ENCODE peak calls at places on chromosomes 6 and 20, in ten cellular contexts. One of them, this sample, is unnamed. For H3K9me3, the result is how much of the 10 kb centered on the place peaks cover.

GRCh38 chr20:36431604-36432003 is 109.7 kb upstream of the MYL9 start:
- DNase-seq in spleen: no peak
- DNase-seq in H1: no peak
- DNase-seq in prostate gland: no peak
- DNase-seq in stomach: no peak
- DNase-seq in Panc1: no peak
- DNase-seq in sigmoid colon: no peak
- DNase-seq in upper lobe of left lung: no peak
- DNase-seq in breast epithelium: no peak
- DNase-seq in HepG2: no peak
- DNase-seq in this sample: no peak

GRCh38 chr6:159691133-159691962 is 1.7 kb downstream of the SOD2 start:
- DNase-seq in spleen: no peak
- DNase-seq in H1: no peak
- DNase-seq in prostate gland: peak
- DNase-seq in stomach: no peak
- DNase-seq in Panc1: peak
- DNase-seq in sigmoid colon: no peak
- DNase-seq in upper lobe of left lung: no peak
- DNase-seq in breast epithelium: no peak
- DNase-seq in HepG2: peak
- DNase-seq in this sample: no peak

GRCh38 chr6:101400341-101400740 is 6.8 kb downstream of the GRIK2 start:
- DNase-seq in spleen: no peak
- DNase-seq in H1: no peak
- DNase-seq in prostate gland: no peak
- DNase-seq in stomach: no peak
- DNase-seq in Panc1: no peak
- DNase-seq in sigmoid colon: no peak
- DNase-seq in upper lobe of left lung: no peak
- DNase-seq in breast epithelium: no peak
- DNase-seq in HepG2: no peak
- DNase-seq in this sample: no peak

GRCh38 chr20:57654363-57654997 is 34.3 kb upstream of the ZBP1 start:
- DNase-seq in spleen: peak
- DNase-seq in H1: peak
- DNase-seq in prostate gland: peak
- DNase-seq in stomach: peak
- DNase-seq in Panc1: peak
- DNase-seq in sigmoid colon: peak
- DNase-seq in upper lobe of left lung: peak
- DNase-seq in breast epithelium: peak
- DNase-seq in HepG2: peak
- DNase-seq in this sample: peak

GRCh38 chr6:127069659-127070279 is 48.7 kb upstream of the RSPO3 start:
- DNase-seq in spleen: no peak
- DNase-seq in H1: no peak
- DNase-seq in prostate gland: no peak
- DNase-seq in stomach: no peak
- DNase-seq in Panc1: no peak
- DNase-seq in sigmoid colon: no peak
- DNase-seq in upper lobe of left lung: no peak
- DNase-seq in breast epithelium: no peak
- DNase-seq in HepG2: peak
- DNase-seq in this sample: no peak

GRCh38 chr6:71706523-71706922 is 179.8 kb upstream of the RIMS1 start:
- DNase-seq in spleen: no peak
- DNase-seq in H1: no peak
- DNase-seq in prostate gland: no peak
- DNase-seq in stomach: no peak
- DNase-seq in Panc1: no peak
- DNase-seq in sigmoid colon: no peak
- DNase-seq in upper lobe of left lung: no peak
- DNase-seq in breast epithelium: no peak
- DNase-seq in HepG2: no peak
- DNase-seq in this sample: no peak

GRCh38 chr20:7085448-7085847 is 318.0 kb downstream of the BMP2 start:
- DNase-seq in spleen: no peak
- DNase-seq in H1: no peak
- DNase-seq in prostate gland: no peak
- DNase-seq in stomach: no peak
- DNase-seq in Panc1: no peak
- DNase-seq in sigmoid colon: no peak
- DNase-seq in upper lobe of left lung: peak
- DNase-seq in breast epithelium: no peak
- DNase-seq in HepG2: no peak
- DNase-seq in this sample: no peak

GRCh38 chr6:55925292-55925691 is 49.9 kb upstream of the BMP5 start:
- DNase-seq in spleen: no peak
- DNase-seq in H1: no peak
- DNase-seq in prostate gland: no peak
- DNase-seq in stomach: no peak
- DNase-seq in Panc1: peak
- DNase-seq in sigmoid colon: no peak
- DNase-seq in upper lobe of left lung: no peak
- DNase-seq in breast epithelium: no peak
- DNase-seq in HepG2: no peak
- DNase-seq in this sample: no peak

GRCh38 chr20:53867741-53868351 is 202.5 kb downstream of the BCAS1 start:
- DNase-seq in spleen: no peak
- DNase-seq in H1: no peak
- DNase-seq in prostate gland: peak
- DNase-seq in stomach: no peak
- DNase-seq in Panc1: no peak
- DNase-seq in sigmoid colon: no peak
- DNase-seq in upper lobe of left lung: no peak
- DNase-seq in breast epithelium: no peak
- DNase-seq in HepG2: no peak
- DNase-seq in this sample: no peak

GRCh38 chr20:53866787-53867740 is 203.3 kb downstream of the BCAS1 start:
- DNase-seq in spleen: no peak
- DNase-seq in H1: no peak
- DNase-seq in prostate gland: no peak
- DNase-seq in stomach: no peak
- DNase-seq in Panc1: no peak
- DNase-seq in sigmoid colon: no peak
- DNase-seq in upper lobe of left lung: no peak
- DNase-seq in breast epithelium: no peak
- DNase-seq in HepG2: peak
- DNase-seq in this sample: no peak

GRCh38 chr20:53869466-53870258 is 200.7 kb downstream of the BCAS1 start:
- DNase-seq in spleen: no peak
- DNase-seq in H1: no peak
- DNase-seq in prostate gland: peak
- DNase-seq in stomach: peak
- DNase-seq in Panc1: peak
- DNase-seq in sigmoid colon: peak
- DNase-seq in upper lobe of left lung: peak
- DNase-seq in breast epithelium: peak
- DNase-seq in HepG2: peak
- DNase-seq in this sample: no peak

GRCh38 chr20:53870426-53871199 is 199.8 kb downstream of the BCAS1 start:
- DNase-seq in spleen: no peak
- DNase-seq in H1: no peak
- DNase-seq in prostate gland: no peak
- DNase-seq in stomach: no peak
- DNase-seq in Panc1: no peak
- DNase-seq in sigmoid colon: no peak
- DNase-seq in upper lobe of left lung: no peak
- DNase-seq in breast epithelium: no peak
- DNase-seq in HepG2: no peak
- DNase-seq in this sample: no peak

DNA sequence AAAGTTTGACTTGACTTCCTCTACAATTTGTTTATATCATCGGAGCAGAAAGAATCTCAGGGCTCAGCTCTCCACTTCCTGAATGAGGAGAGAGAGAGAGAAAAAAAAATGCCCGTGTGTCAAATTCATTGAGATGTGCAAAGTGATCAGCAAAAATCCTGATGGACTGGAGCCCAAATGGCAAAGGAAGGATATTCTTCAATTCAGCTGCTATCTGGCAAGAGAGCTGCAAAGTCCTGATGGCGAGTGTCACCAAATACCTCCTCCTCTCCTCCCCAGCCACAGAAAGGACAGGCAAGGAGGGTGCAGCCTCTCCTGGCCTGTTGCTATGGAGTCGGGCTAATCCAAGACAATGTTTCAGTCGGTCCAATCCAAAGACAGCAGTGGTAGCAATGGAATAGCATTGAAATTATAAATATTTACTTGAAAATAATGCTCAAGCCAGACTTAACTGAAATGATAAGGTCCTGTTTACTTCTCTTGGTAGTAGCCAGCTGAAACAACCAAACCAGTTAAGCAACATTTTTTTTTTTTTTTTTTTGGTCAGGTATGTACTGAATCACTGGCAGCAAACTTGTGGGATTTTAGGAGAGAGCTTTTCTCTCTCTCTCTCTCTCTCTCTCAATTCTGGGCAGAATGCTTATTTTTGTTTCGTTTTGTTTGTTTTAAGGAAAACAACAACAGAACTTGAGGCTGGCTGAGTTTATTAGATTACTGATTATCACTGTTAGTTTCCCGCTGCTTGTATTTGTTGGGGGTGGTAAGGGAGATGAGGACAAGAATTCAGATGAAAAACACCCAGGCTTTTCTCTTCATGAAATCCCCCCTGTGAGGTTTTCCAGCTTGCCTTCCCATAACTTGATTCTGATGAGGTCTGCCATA is 204.2 kb downstream of the BCAS1 start:
- DNase-seq in spleen: no peak
- DNase-seq in H1: no peak
- DNase-seq in prostate gland: peak
- DNase-seq in stomach: peak
- DNase-seq in Panc1: no peak
- DNase-seq in sigmoid colon: peak
- DNase-seq in upper lobe of left lung: peak
- DNase-seq in breast epithelium: peak
- DNase-seq in HepG2: peak
- DNase-seq in this sample: no peak
- TF ChIP-seq POLR2AphosphoS5 in spleen: no peak
- TF ChIP-seq POLR2AphosphoS5 in H1: no peak
- TF ChIP-seq POLR2AphosphoS5 in prostate gland: peak
- TF ChIP-seq POLR2AphosphoS5 in stomach: no peak
- TF ChIP-seq POLR2AphosphoS5 in Panc1: peak
- TF ChIP-seq POLR2AphosphoS5 in sigmoid colon: no peak
- TF ChIP-seq POLR2AphosphoS5 in upper lobe of left lung: peak
- TF ChIP-seq POLR2AphosphoS5 in breast epithelium: peak
- TF ChIP-seq POLR2AphosphoS5 in HepG2: no peak
- TF ChIP-seq POLR2AphosphoS5 in this sample: no peak

GRCh38 chr6:149863596-149863845 is 638 bp downstream of the LRP11 start:
- DNase-seq in spleen: no peak
- DNase-seq in H1: no peak
- DNase-seq in prostate gland: no peak
- DNase-seq in stomach: no peak
- DNase-seq in Panc1: no peak
- DNase-seq in sigmoid colon: no peak
- DNase-seq in upper lobe of left lung: no peak
- DNase-seq in breast epithelium: no peak
- DNase-seq in HepG2: no peak
- DNase-seq in this sample: no peak

GRCh38 chr6:149860834-149861602 is 3.1 kb downstream of the LRP11 start:
- DNase-seq in spleen: no peak
- DNase-seq in H1: no peak
- DNase-seq in prostate gland: no peak
- DNase-seq in stomach: no peak
- DNase-seq in Panc1: no peak
- DNase-seq in sigmoid colon: no peak
- DNase-seq in upper lobe of left lung: no peak
- DNase-seq in breast epithelium: no peak
- DNase-seq in HepG2: peak
- DNase-seq in this sample: no peak

GRCh38 chr6:149860513-149860833 is 3.7 kb downstream of the LRP11 start:
- DNase-seq in spleen: no peak
- DNase-seq in H1: no peak
- DNase-seq in prostate gland: no peak
- DNase-seq in stomach: no peak
- DNase-seq in Panc1: no peak
- DNase-seq in sigmoid colon: no peak
- DNase-seq in upper lobe of left lung: no peak
- DNase-seq in breast epithelium: no peak
- DNase-seq in HepG2: no peak
- DNase-seq in this sample: no peak

GRCh38 chr6:149862901-149863595 is 1.1 kb downstream of the LRP11 start:
- DNase-seq in spleen: peak
- DNase-seq in H1: no peak
- DNase-seq in prostate gland: peak
- DNase-seq in stomach: peak
- DNase-seq in Panc1: no peak
- DNase-seq in sigmoid colon: peak
- DNase-seq in upper lobe of left lung: peak
- DNase-seq in breast epithelium: peak
- DNase-seq in HepG2: peak
- DNase-seq in this sample: peak

GRCh38 chr6:149861603-149862423 is 2.3 kb downstream of the LRP11 start:
- DNase-seq in spleen: no peak
- DNase-seq in H1: no peak
- DNase-seq in prostate gland: no peak
- DNase-seq in stomach: no peak
- DNase-seq in Panc1: no peak
- DNase-seq in sigmoid colon: no peak
- DNase-seq in upper lobe of left lung: no peak
- DNase-seq in breast epithelium: no peak
- DNase-seq in HepG2: no peak
- DNase-seq in this sample: no peak
- H3K4me3 ChIP-seq in spleen: no peak
- H3K4me3 ChIP-seq in H1: no peak
- H3K4me3 ChIP-seq in prostate gland: no peak
- H3K4me3 ChIP-seq in stomach: peak
- H3K4me3 ChIP-seq in Panc1: peak
- H3K4me3 ChIP-seq in sigmoid colon: no peak
- H3K4me3 ChIP-seq in upper lobe of left lung: no peak
- H3K4me3 ChIP-seq in breast epithelium: no peak
- H3K4me3 ChIP-seq in HepG2: peak
- H3K4me3 ChIP-seq in this sample: peak

DNA sequence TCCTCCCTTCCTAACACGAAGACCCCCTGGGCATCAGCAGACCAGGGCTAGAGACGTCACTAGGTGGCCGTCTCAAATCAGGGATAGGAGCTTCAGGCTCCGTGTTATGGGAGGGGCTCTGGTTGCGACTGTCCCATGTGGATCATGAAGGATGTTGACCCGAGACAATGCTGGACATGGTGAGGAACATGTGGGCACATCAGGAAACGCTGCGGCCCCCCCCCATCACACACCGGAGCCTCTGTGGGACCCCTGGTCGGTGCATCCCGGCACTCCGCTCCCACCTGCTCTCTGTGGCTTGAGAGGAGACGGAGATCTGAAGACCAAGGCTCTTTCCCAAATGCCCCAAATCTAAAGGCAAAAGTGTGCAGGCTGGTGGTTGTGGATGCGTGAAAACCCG is 54.2 kb downstream of the DACT2 start:
- DNase-seq in spleen: no peak
- DNase-seq in H1: no peak
- DNase-seq in prostate gland: no peak
- DNase-seq in stomach: no peak
- DNase-seq in Panc1: no peak
- DNase-seq in sigmoid colon: peak
- DNase-seq in upper lobe of left lung: no peak
- DNase-seq in breast epithelium: no peak
- DNase-seq in HepG2: no peak
- DNase-seq in this sample: no peak
- H3K9me3 ChIP-seq in spleen: under half
- H3K9me3 ChIP-seq in H1: under half
- H3K9me3 ChIP-seq in prostate gland: under half
- H3K9me3 ChIP-seq in stomach: under half
- H3K9me3 ChIP-seq in Panc1: under half
- H3K9me3 ChIP-seq in sigmoid colon: under half
- H3K9me3 ChIP-seq in upper lobe of left lung: under half
- H3K9me3 ChIP-seq in breast epithelium: under half
- H3K9me3 ChIP-seq in HepG2: under half
- H3K9me3 ChIP-seq in this sample: under half

GRCh38 chr6:39353698-39354315 is 31.3 kb upstream of the KCNK16 start:
- DNase-seq in spleen: peak
- DNase-seq in H1: no peak
- DNase-seq in prostate gland: no peak
- DNase-seq in stomach: no peak
- DNase-seq in Panc1: no peak
- DNase-seq in sigmoid colon: no peak
- DNase-seq in upper lobe of left lung: no peak
- DNase-seq in breast epithelium: no peak
- DNase-seq in HepG2: no peak
- DNase-seq in this sample: no peak
- TF ChIP-seq POLR2AphosphoS5 in spleen: no peak
- TF ChIP-seq POLR2AphosphoS5 in H1: no peak
- TF ChIP-seq POLR2AphosphoS5 in prostate gland: no peak
- TF ChIP-seq POLR2AphosphoS5 in stomach: no peak
- TF ChIP-seq POLR2AphosphoS5 in Panc1: no peak
- TF ChIP-seq POLR2AphosphoS5 in sigmoid colon: no peak
- TF ChIP-seq POLR2AphosphoS5 in upper lobe of left lung: no peak
- TF ChIP-seq POLR2AphosphoS5 in breast epithelium: no peak
- TF ChIP-seq POLR2AphosphoS5 in HepG2: no peak
- TF ChIP-seq POLR2AphosphoS5 in this sample: no peak

This sample was measured in suprapubic skin.